ENCODE peak calls at places on chromosomes 7 and 10, in five cellular contexts. One of them, this sample, is unnamed.

GRCh38 chr10:69272620-69273019 is 5.7 kb upstream of the HK1 start:
- DNase-seq in SJSA1: no peak
- DNase-seq in endodermal cell: no peak
- DNase-seq in retinal pigment epithelial cell: no peak
- DNase-seq in adrenal gland: no peak
- DNase-seq in this sample: no peak

GRCh38 chr7:14288701-14289100 is 299.2 kb upstream of the ETV1 start:
- DNase-seq in SJSA1: no peak
- DNase-seq in endodermal cell: no peak
- DNase-seq in retinal pigment epithelial cell: no peak
- DNase-seq in adrenal gland: no peak
- DNase-seq in this sample: no peak

GRCh38 chr7:117149692-117150091 is 173.2 kb downstream of the WNT2 start:
- DNase-seq in SJSA1: no peak
- DNase-seq in endodermal cell: no peak
- DNase-seq in retinal pigment epithelial cell: no peak
- DNase-seq in adrenal gland: no peak
- DNase-seq in this sample: no peak

GRCh38 chr7:44147026-44147881 is 6.1 kb upstream of the MYL7 start:
- DNase-seq in SJSA1: no peak
- DNase-seq in endodermal cell: peak
- DNase-seq in retinal pigment epithelial cell: no peak
- DNase-seq in adrenal gland: peak
- DNase-seq in this sample: no peak

GRCh38 chr10:50529660-50530059 is 94.1 kb downstream of the SGMS1 start:
- DNase-seq in SJSA1: no peak
- DNase-seq in endodermal cell: no peak
- DNase-seq in retinal pigment epithelial cell: no peak
- DNase-seq in adrenal gland: no peak
- DNase-seq in this sample: no peak

GRCh38 chr10:30433286-30433778 is 652 bp upstream of the MAP3K8 start:
- DNase-seq in SJSA1: peak
- DNase-seq in endodermal cell: peak
- DNase-seq in retinal pigment epithelial cell: no peak
- DNase-seq in adrenal gland: peak
- DNase-seq in this sample: peak

GRCh38 chr10:11425672-11426071 is 185.8 kb downstream of the USP6NL start:
- DNase-seq in SJSA1: no peak
- DNase-seq in endodermal cell: no peak
- DNase-seq in retinal pigment epithelial cell: no peak
- DNase-seq in adrenal gland: no peak
- DNase-seq in this sample: peak

GRCh38 chr7:23469150-23469960 is 936 bp downstream of the IGF2BP3 start:
- DNase-seq in SJSA1: peak
- DNase-seq in endodermal cell: peak
- DNase-seq in retinal pigment epithelial cell: no peak
- DNase-seq in adrenal gland: no peak
- DNase-seq in this sample: no peak

GRCh38 chr10:130062976-130063375 is 47.7 kb downstream of the C10orf143 start:
- DNase-seq in SJSA1: peak
- DNase-seq in endodermal cell: no peak
- DNase-seq in retinal pigment epithelial cell: no peak
- DNase-seq in adrenal gland: no peak
- DNase-seq in this sample: no peak

GRCh38 chr10:116080553-116080952 is 192.5 kb downstream of the GFRA1 start:
- DNase-seq in SJSA1: no peak
- DNase-seq in endodermal cell: peak
- DNase-seq in retinal pigment epithelial cell: no peak
- DNase-seq in adrenal gland: no peak
- DNase-seq in this sample: no peak

GRCh38 chr10:99695761-99696160 is 36.2 kb downstream of the COX15 start:
- DNase-seq in SJSA1: no peak
- DNase-seq in endodermal cell: no peak
- DNase-seq in retinal pigment epithelial cell: no peak
- DNase-seq in adrenal gland: no peak
- DNase-seq in this sample: peak

GRCh38 chr7:84247591-84247990 is 53.0 kb upstream of the SEMA3A start:
- DNase-seq in SJSA1: no peak
- DNase-seq in endodermal cell: no peak
- DNase-seq in retinal pigment epithelial cell: no peak
- DNase-seq in adrenal gland: no peak
- DNase-seq in this sample: peak

GRCh38 chr7:93228302-93228701 is 2.0 kb upstream of the HEPACAM2 start:
- DNase-seq in SJSA1: no peak
- DNase-seq in endodermal cell: no peak
- DNase-seq in retinal pigment epithelial cell: no peak
- DNase-seq in adrenal gland: no peak
- DNase-seq in this sample: peak

GRCh38 chr10:122738031-122738430 is 38.4 kb upstream of the C10orf120 start:
- DNase-seq in SJSA1: no peak
- DNase-seq in endodermal cell: no peak
- DNase-seq in retinal pigment epithelial cell: no peak
- DNase-seq in adrenal gland: no peak
- DNase-seq in this sample: no peak

GRCh38 chr7:32119790-32120196 is 49.6 kb upstream of the PDE1C start:
- DNase-seq in SJSA1: no peak
- DNase-seq in endodermal cell: peak
- DNase-seq in retinal pigment epithelial cell: no peak
- DNase-seq in adrenal gland: no peak
- DNase-seq in this sample: no peak

GRCh38 chr7:50474382-50475155 is 24.4 kb upstream of the FIGNL1 start:
- DNase-seq in SJSA1: no peak
- DNase-seq in endodermal cell: no peak
- DNase-seq in retinal pigment epithelial cell: no peak
- DNase-seq in adrenal gland: no peak
- DNase-seq in this sample: no peak

GRCh38 chr10:79380125-79380917 is 33.1 kb downstream of the PPIF start:
- DNase-seq in SJSA1: peak
- DNase-seq in endodermal cell: peak
- DNase-seq in retinal pigment epithelial cell: no peak
- DNase-seq in adrenal gland: peak
- DNase-seq in this sample: peak

GRCh38 chr10:104080762-104081161 is 4.9 kb downstream of the COL17A1 start:
- DNase-seq in SJSA1: no peak
- DNase-seq in endodermal cell: no peak
- DNase-seq in retinal pigment epithelial cell: no peak
- DNase-seq in adrenal gland: peak
- DNase-seq in this sample: peak

GRCh38 chr10:50992356-50992866 is 81.9 kb upstream of the PRKG1 start:
- DNase-seq in SJSA1: no peak
- DNase-seq in endodermal cell: peak
- DNase-seq in retinal pigment epithelial cell: no peak
- DNase-seq in adrenal gland: no peak
- DNase-seq in this sample: peak

GRCh38 chr7:155824195-155824915 is 12.1 kb upstream of the SHH start:
- DNase-seq in SJSA1: no peak
- DNase-seq in endodermal cell: no peak
- DNase-seq in retinal pigment epithelial cell: peak
- DNase-seq in adrenal gland: peak
- DNase-seq in this sample: no peak

GRCh38 chr7:82019538-82019937 is 249.7 kb upstream of the HGF start:
- DNase-seq in SJSA1: no peak
- DNase-seq in endodermal cell: no peak
- DNase-seq in retinal pigment epithelial cell: no peak
- DNase-seq in adrenal gland: no peak
- DNase-seq in this sample: peak

GRCh38 chr10:68816796-68817412 is 10.4 kb upstream of the STOX1 start:
- DNase-seq in SJSA1: no peak
- DNase-seq in endodermal cell: no peak
- DNase-seq in retinal pigment epithelial cell: no peak
- DNase-seq in adrenal gland: no peak
- DNase-seq in this sample: no peak

GRCh38 chr10:113386005-113386404 is 166.8 kb upstream of the HABP2 start:
- DNase-seq in SJSA1: no peak
- DNase-seq in endodermal cell: no peak
- DNase-seq in retinal pigment epithelial cell: peak
- DNase-seq in adrenal gland: peak
- DNase-seq in this sample: peak

GRCh38 chr10:111516144-111516543 is 439.3 kb downstream of the ADRA2A start:
- DNase-seq in SJSA1: no peak
- DNase-seq in endodermal cell: no peak
- DNase-seq in retinal pigment epithelial cell: no peak
- DNase-seq in adrenal gland: no peak
- DNase-seq in this sample: no peak

GRCh38 chr10:24790599-24790998 is 66.9 kb upstream of the ARHGAP21 start:
- DNase-seq in SJSA1: no peak
- DNase-seq in endodermal cell: no peak
- DNase-seq in retinal pigment epithelial cell: peak
- DNase-seq in adrenal gland: no peak
- DNase-seq in this sample: no peak

GRCh38 chr10:89297791-89298190 is 4.1 kb upstream of the IFIT2 start:
- DNase-seq in SJSA1: no peak
- DNase-seq in endodermal cell: no peak
- DNase-seq in retinal pigment epithelial cell: no peak
- DNase-seq in adrenal gland: no peak
- DNase-seq in this sample: no peak

GRCh38 chr7:55020481-55020871 is 1.7 kb downstream of the EGFR start:
- DNase-seq in SJSA1: no peak
- DNase-seq in endodermal cell: no peak
- DNase-seq in retinal pigment epithelial cell: peak
- DNase-seq in adrenal gland: peak
- DNase-seq in this sample: peak

GRCh38 chr7:129373651-129374428 is 60.4 kb upstream of the STRIP2 start:
- DNase-seq in SJSA1: no peak
- DNase-seq in endodermal cell: no peak
- DNase-seq in retinal pigment epithelial cell: no peak
- DNase-seq in adrenal gland: no peak
- DNase-seq in this sample: no peak

GRCh38 chr7:80127412-80128150 is 7.0 kb upstream of the GNAI1 start:
- DNase-seq in SJSA1: no peak
- DNase-seq in endodermal cell: peak
- DNase-seq in retinal pigment epithelial cell: peak
- DNase-seq in adrenal gland: no peak
- DNase-seq in this sample: no peak

GRCh38 chr10:49389331-49389920 is 6.5 kb downstream of the DRGX start:
- DNase-seq in SJSA1: no peak
- DNase-seq in endodermal cell: no peak
- DNase-seq in retinal pigment epithelial cell: no peak
- DNase-seq in adrenal gland: no peak
- DNase-seq in this sample: no peak

GRCh38 chr7:98619450-98620321 is 2.6 kb downstream of the NPTX2 start:
- DNase-seq in SJSA1: peak
- DNase-seq in endodermal cell: peak
- DNase-seq in retinal pigment epithelial cell: peak
- DNase-seq in adrenal gland: peak
- DNase-seq in this sample: peak

GRCh38 chr10:127090135-127090534 is 106.3 kb downstream of the INSYN2A start:
- DNase-seq in SJSA1: no peak
- DNase-seq in endodermal cell: peak
- DNase-seq in retinal pigment epithelial cell: no peak
- DNase-seq in adrenal gland: no peak
- DNase-seq in this sample: no peak

GRCh38 chr10:116913681-116914080 is 64.4 kb downstream of the ENO4 start:
- DNase-seq in SJSA1: no peak
- DNase-seq in endodermal cell: no peak
- DNase-seq in retinal pigment epithelial cell: no peak
- DNase-seq in adrenal gland: no peak
- DNase-seq in this sample: no peak

GRCh38 chr10:102344067-102344466 is 51.4 kb upstream of the NFKB2 start:
- DNase-seq in SJSA1: no peak
- DNase-seq in endodermal cell: no peak
- DNase-seq in retinal pigment epithelial cell: no peak
- DNase-seq in adrenal gland: no peak
- DNase-seq in this sample: peak

GRCh38 chr7:45185028-45185863 is 27.7 kb downstream of the RAMP3 start:
- DNase-seq in SJSA1: no peak
- DNase-seq in endodermal cell: peak
- DNase-seq in retinal pigment epithelial cell: no peak
- DNase-seq in adrenal gland: no peak
- DNase-seq in this sample: no peak

GRCh38 chr10:118405933-118406332 is 63.8 kb upstream of the FAM204A start:
- DNase-seq in SJSA1: no peak
- DNase-seq in endodermal cell: no peak
- DNase-seq in retinal pigment epithelial cell: no peak
- DNase-seq in adrenal gland: no peak
- DNase-seq in this sample: peak

GRCh38 chr10:27805215-27805614 is 59.6 kb upstream of the MKX start:
- DNase-seq in SJSA1: no peak
- DNase-seq in endodermal cell: no peak
- DNase-seq in retinal pigment epithelial cell: no peak
- DNase-seq in adrenal gland: no peak
- DNase-seq in this sample: no peak

GRCh38 chr7:40372031-40372430 is 237.2 kb downstream of the SUGCT start:
- DNase-seq in SJSA1: no peak
- DNase-seq in endodermal cell: no peak
- DNase-seq in retinal pigment epithelial cell: no peak
- DNase-seq in adrenal gland: no peak
- DNase-seq in this sample: peak

GRCh38 chr10:124978376-124978725 is 36.4 kb downstream of the ZRANB1 start:
- DNase-seq in SJSA1: no peak
- DNase-seq in endodermal cell: no peak
- DNase-seq in retinal pigment epithelial cell: no peak
- DNase-seq in adrenal gland: no peak
- DNase-seq in this sample: no peak
- H3K4me3 ChIP-seq in SJSA1: no peak
- H3K4me3 ChIP-seq in endodermal cell: no peak
- H3K4me3 ChIP-seq in retinal pigment epithelial cell: no peak
- H3K4me3 ChIP-seq in adrenal gland: no peak
- H3K4me3 ChIP-seq in this sample: no peak

GRCh38 chr10:128185627-128186026 is 59.4 kb upstream of the MKI67 start:
- DNase-seq in SJSA1: no peak
- DNase-seq in endodermal cell: no peak
- DNase-seq in retinal pigment epithelial cell: no peak
- DNase-seq in adrenal gland: no peak
- DNase-seq in this sample: no peak
- H3K4me3 ChIP-seq in SJSA1: no peak
- H3K4me3 ChIP-seq in endodermal cell: no peak
- H3K4me3 ChIP-seq in retinal pigment epithelial cell: no peak
- H3K4me3 ChIP-seq in adrenal gland: no peak
- H3K4me3 ChIP-seq in this sample: no peak

GRCh38 chr7:131326576-131326975 is 1.1 kb upstream of the MKLN1 start:
- DNase-seq in SJSA1: no peak
- DNase-seq in endodermal cell: no peak
- DNase-seq in retinal pigment epithelial cell: no peak
- DNase-seq in adrenal gland: no peak
- DNase-seq in this sample: no peak
- H3K4me3 ChIP-seq in SJSA1: peak
- H3K4me3 ChIP-seq in endodermal cell: peak
- H3K4me3 ChIP-seq in retinal pigment epithelial cell: peak
- H3K4me3 ChIP-seq in adrenal gland: no peak
- H3K4me3 ChIP-seq in this sample: peak

GRCh38 chr7:75914169-75914654 is 743 bp upstream of the POR start:
- DNase-seq in SJSA1: no peak
- DNase-seq in endodermal cell: no peak
- DNase-seq in retinal pigment epithelial cell: no peak
- DNase-seq in adrenal gland: no peak
- DNase-seq in this sample: no peak

GRCh38 chr7:75916259-75916658 is 1.3 kb downstream of the POR start:
- DNase-seq in SJSA1: no peak
- DNase-seq in endodermal cell: no peak
- DNase-seq in retinal pigment epithelial cell: no peak
- DNase-seq in adrenal gland: no peak
- DNase-seq in this sample: no peak

GRCh38 chr7:75914655-75915415 is at the start of gene POR:
- DNase-seq in SJSA1: peak
- DNase-seq in endodermal cell: peak
- DNase-seq in retinal pigment epithelial cell: peak
- DNase-seq in adrenal gland: peak
- DNase-seq in this sample: peak

GRCh38 chr7:75915416-75916156 is 631 bp downstream of the POR start:
- DNase-seq in SJSA1: no peak
- DNase-seq in endodermal cell: peak
- DNase-seq in retinal pigment epithelial cell: no peak
- DNase-seq in adrenal gland: peak
- DNase-seq in this sample: peak

GRCh38 chr7:75913437-75913836 is 1.5 kb upstream of the POR start:
- DNase-seq in SJSA1: no peak
- DNase-seq in endodermal cell: no peak
- DNase-seq in retinal pigment epithelial cell: no peak
- DNase-seq in adrenal gland: no peak
- DNase-seq in this sample: no peak
- H3K4me3 ChIP-seq in SJSA1: no peak
- H3K4me3 ChIP-seq in endodermal cell: no peak
- H3K4me3 ChIP-seq in retinal pigment epithelial cell: no peak
- H3K4me3 ChIP-seq in adrenal gland: no peak
- H3K4me3 ChIP-seq in this sample: no peak